ENCODE peak calls at places on chromosomes 1 and 21, in five cellular contexts. B is neuronal stem cell, E is Caco-2, K is cardiac muscle cell, C is pancreas. J is an unnamed sample. For H3K4me1, the result is how much of the 10 kb centered on the place peaks cover.

GRCh38 chr21:38794978-38795377 is 10.8 kb upstream of the ETS2 start:
- DNase-seq in B (no peak), E (no peak), K (no peak), C (peak), J (no peak)

GRCh38 chr1:12026586-12026985 is 7.3 kb downstream of the MIIP start:
- DNase-seq in B (no peak), E (no peak), K (no peak), C (no peak), J (no peak)

GRCh38 chr21:31366825-31367224 is 22.8 kb upstream of the TIAM1 start:
- DNase-seq in B (no peak), E (no peak), K (peak), C (no peak), J (no peak)

GRCh38 chr21:32940079-32941014 is 85.4 kb upstream of the OLIG2 start:
- DNase-seq in B (peak), E (peak), K (peak), C (peak), J (no peak)

GRCh38 chr1:36927826-36928225 is 106.5 kb downstream of the GRIK3 start:
- DNase-seq in B (no peak), E (no peak), K (no peak), C (no peak), J (no peak)

GRCh38 chr1:146036241-146036989 is 14.9 kb upstream of the HJV start:
- DNase-seq in B (peak), E (no peak), K (no peak), C (no peak), J (no peak)

GRCh38 chr1:218350022-218350525 is 4.9 kb downstream of the TGFB2 start:
- DNase-seq in B (no peak), E (no peak), K (no peak), C (no peak), J (no peak)

GRCh38 chr1:56524263-56524662 is 55.1 kb downstream of the PLPP3 start:
- DNase-seq in B (no peak), E (no peak), K (no peak), C (no peak), J (no peak)

GRCh38 chr1:101188311-101188710 is 48.5 kb upstream of the S1PR1 start:
- DNase-seq in B (no peak), E (no peak), K (no peak), C (no peak), J (no peak)

GRCh38 chr1:174789399-174789798 is 210.3 kb upstream of the CACYBP start:
- DNase-seq in B (no peak), E (no peak), K (peak), C (no peak), J (no peak)

GRCh38 chr1:170261669-170262068 is 115.9 kb downstream of the NTMT2 start:
- DNase-seq in B (no peak), E (no peak), K (no peak), C (no peak), J (no peak)

GRCh38 chr1:151458936-151459330 is 361 bp downstream of the POGZ start:
- DNase-seq in B (peak), E (peak), K (peak), C (peak), J (peak)

GRCh38 chr1:207579436-207579799 is 65.5 kb upstream of the CR1L start:
- DNase-seq in B (peak), E (peak), K (peak), C (peak), J (no peak)

GRCh38 chr1:58816747-58817221 is 32.9 kb upstream of the JUN start:
- DNase-seq in B (no peak), E (no peak), K (peak), C (no peak), J (no peak)

GRCh38 chr1:100428160-100428559 is 75.9 kb downstream of the CDC14A start:
- DNase-seq in B (no peak), E (no peak), K (no peak), C (no peak), J (no peak)

GRCh38 chr1:208101661-208102431 is 142.3 kb downstream of the PLXNA2 start:
- DNase-seq in B (peak), E (no peak), K (peak), C (no peak), J (no peak)

GRCh38 chr21:34215911-34216310 is 142.5 kb downstream of the MRPS6 start:
- DNase-seq in B (no peak), E (no peak), K (no peak), C (no peak), J (no peak)

GRCh38 chr1:87684194-87684593 is 355.5 kb downstream of the LMO4 start:
- DNase-seq in B (no peak), E (no peak), K (peak), C (no peak), J (no peak)

GRCh38 chr1:172469717-172470116 is 25.8 kb upstream of the PIGC start:
- DNase-seq in B (no peak), E (peak), K (no peak), C (no peak), J (no peak)

GRCh38 chr1:74716822-74717221 is 16.0 kb downstream of the CRYZ start:
- DNase-seq in B (no peak), E (no peak), K (no peak), C (no peak), J (no peak)

GRCh38 chr1:44949286-44949685 is 37.1 kb downstream of the EIF2B3 start:
- DNase-seq in B (no peak), E (no peak), K (no peak), C (no peak), J (no peak)

GRCh38 chr1:94027735-94028515 is 93.0 kb downstream of the ABCA4 start:
- DNase-seq in B (no peak), E (peak), K (no peak), C (no peak), J (no peak)

GRCh38 chr1:186775031-186775430 is 53.7 kb upstream of the PLA2G4A start:
- DNase-seq in B (no peak), E (no peak), K (no peak), C (no peak), J (no peak)

GRCh38 chr1:230308821-230309220 is 117.3 kb downstream of the PGBD5 start:
- DNase-seq in B (no peak), E (no peak), K (no peak), C (no peak), J (no peak)

GRCh38 chr1:66374148-66374547 is 159.8 kb upstream of the SGIP1 start:
- DNase-seq in B (no peak), E (no peak), K (peak), C (no peak), J (no peak)
- H3K4me1 ChIP-seq in B (under half), E (under half), K (under half), C (under half), J (under half)

GRCh38 chr1:169105087-169105433 is 1.4 kb upstream of the ATP1B1 start:
- DNase-seq in B (no peak), E (no peak), K (no peak), C (no peak), J (no peak)
- H3K4me1 ChIP-seq in B (under half), E (half or more), K (under half), C (under half), J (under half)

DNA sequence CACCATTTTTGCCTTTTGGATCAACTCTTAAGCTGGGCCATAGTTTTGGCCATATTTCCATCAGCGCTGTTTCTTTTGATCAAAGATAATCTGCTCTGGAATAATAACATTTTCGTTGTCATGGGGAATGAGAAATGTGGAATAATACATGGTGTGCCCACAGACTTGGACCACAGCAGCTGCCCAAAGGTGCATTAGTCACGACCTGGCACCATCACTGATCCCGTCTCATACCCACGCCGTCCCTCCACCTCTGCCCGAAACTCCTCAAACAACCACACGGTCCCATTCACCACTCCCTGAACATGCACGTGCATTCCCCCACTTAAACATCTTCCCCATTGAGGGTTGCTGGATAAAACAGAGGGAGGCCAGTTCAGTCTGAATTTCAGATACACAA is 76.9 kb downstream of the SLC66A1 start:
- DNase-seq in B (no peak), E (no peak), K (no peak), C (no peak), J (no peak)
- H3K4me1 ChIP-seq in B (under half), E (under half), K (under half), C (under half), J (under half)

GRCh38 chr1:31029031-31029430 is 36.5 kb downstream of the PUM1 start:
- DNase-seq in B (no peak), E (no peak), K (no peak), C (no peak), J (no peak)
- H3K4me1 ChIP-seq in B (under half), E (under half), K (under half), C (under half), J (half or more)

DNA sequence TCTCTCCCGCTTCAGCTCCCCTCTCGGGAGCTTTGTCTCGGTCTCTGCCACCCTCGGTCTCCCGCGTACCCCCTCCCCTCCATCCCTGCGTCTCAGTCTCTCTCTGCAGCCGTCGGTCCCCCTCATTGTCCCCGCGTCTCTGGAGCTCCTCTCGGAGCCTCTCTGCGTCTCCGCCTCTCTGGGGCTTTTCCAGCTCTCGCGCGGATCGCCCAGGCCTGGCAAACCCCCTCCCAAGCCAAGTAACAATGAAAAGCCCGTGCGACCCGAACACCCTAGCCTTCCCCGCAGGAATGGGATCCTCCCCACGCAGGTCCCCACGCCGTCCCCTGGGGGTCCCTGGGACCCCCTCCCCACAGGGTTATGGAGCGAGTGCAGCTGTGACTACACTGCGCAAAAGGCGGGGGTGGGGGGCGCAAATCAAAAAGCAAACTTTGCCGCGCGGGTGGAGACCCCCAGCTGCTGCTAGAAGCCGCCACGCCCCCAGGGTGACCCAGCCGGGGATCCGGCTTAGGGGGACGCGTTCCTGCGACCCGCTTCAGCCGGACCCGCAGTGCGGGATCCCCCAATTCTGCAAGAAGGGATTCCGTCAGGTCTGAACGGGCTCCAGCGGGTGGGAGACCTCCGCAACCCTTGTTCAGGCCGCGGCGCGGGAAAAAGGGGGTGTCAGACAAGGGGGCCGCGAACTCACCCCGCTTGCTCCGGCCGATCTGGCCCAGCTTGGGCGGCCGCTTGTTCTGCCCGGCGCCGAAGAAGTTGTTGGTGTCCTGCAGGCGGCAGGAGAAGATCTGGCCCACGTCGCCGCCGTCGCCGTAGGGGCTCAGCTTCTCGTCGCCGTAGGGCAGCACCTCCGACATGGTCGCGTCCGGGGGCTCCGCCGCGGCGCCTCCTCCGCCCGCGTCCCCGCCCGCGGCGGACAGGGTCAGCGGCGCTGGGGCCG is 1.2 kb downstream of the CAMK2N1 start:
- DNase-seq in B (peak), E (no peak), K (peak), C (no peak), J (no peak)
- H3K4me1 ChIP-seq in B (under half), E (under half), K (under half), C (under half), J (under half)

GRCh38 chr1:156664046-156664948 is 12.9 kb downstream of the NES start:
- DNase-seq in B (no peak), E (no peak), K (no peak), C (no peak), J (peak)
- H3K4me1 ChIP-seq in B (half or more), E (half or more), K (half or more), C (under half), J (half or more)